ENCODE peak calls at places on chromosomes 6 and 20, in nine cellular contexts. V is neural progenitor cell, A is K562, Y is HCT116, T is IMR-90, K is PC-3, P is trophoblast cell, H is fibroblast of lung, L is endodermal cell. Z is an unnamed sample.

GRCh38 chr6:1864496-1864895 is 254.8 kb downstream of the FOXC1 start:
- DNase-seq in K (no peak), A (no peak), V (peak), H (peak), T (no peak), L (no peak), P (peak), Y (no peak), Z (peak)

GRCh38 chr6:156963712-156964700 is 186.8 kb downstream of the ARID1B start:
- DNase-seq in T (peak), H (peak), K (peak), P (peak), L (no peak), Y (no peak), V (no peak), A (peak), Z (peak)

GRCh38 chr20:53331151-53331973 is 262.3 kb downstream of the ZNF217 start:
- DNase-seq in K (peak), L (peak), Y (peak), V (no peak), H (peak), P (peak), A (peak), T (no peak), Z (peak)

GRCh38 chr6:30615958-30616810 is 859 bp downstream of the PPP1R10 start:
- DNase-seq in H (peak), K (no peak), P (peak), A (peak), Y (no peak), V (peak), L (peak), T (no peak), Z (no peak)

GRCh38 chr20:63773571-63774347 is 34.2 kb downstream of the SLC2A4RG start:
- DNase-seq in Y (no peak), L (no peak), T (no peak), H (no peak), P (no peak), K (no peak), A (no peak), V (no peak), Z (no peak)

GRCh38 chr6:87588756-87589407 is 905 bp downstream of the RARS2 start:
- DNase-seq in A (peak), T (no peak), K (no peak), L (no peak), H (peak), V (no peak), Y (no peak), P (no peak), Z (peak)

GRCh38 chr6:87742106-87742505 is 40.1 kb upstream of the AKIRIN2 start:
- DNase-seq in K (no peak), V (no peak), A (no peak), L (no peak), H (no peak), Y (no peak), P (no peak), T (no peak), Z (no peak)

GRCh38 chr6:1127597-1128288 is 184.2 kb upstream of the FOXQ1 start:
- DNase-seq in T (no peak), A (no peak), H (no peak), Y (no peak), V (no peak), L (no peak), K (no peak), P (no peak), Z (no peak)

GRCh38 chr20:21101453-21102251 is 4.5 kb downstream of the LINC00237 start:
- DNase-seq in T (no peak), L (peak), A (no peak), H (no peak), Y (no peak), V (peak), P (peak), K (no peak), Z (no peak)

GRCh38 chr6:27007020-27007419 is 240.5 kb upstream of the PRSS16 start:
- DNase-seq in V (no peak), K (no peak), H (no peak), T (no peak), P (no peak), A (no peak), L (peak), Y (no peak), Z (no peak)

GRCh38 chr6:154872605-154873004 is 122.5 kb upstream of the TIAM2 start:
- DNase-seq in A (no peak), H (no peak), K (no peak), P (no peak), V (peak), Y (no peak), L (peak), T (no peak), Z (no peak)

GRCh38 chr20:38008233-38008944 is 24.9 kb downstream of the TTI1 start:
- DNase-seq in H (no peak), A (no peak), K (no peak), L (no peak), Y (no peak), V (no peak), P (peak), T (no peak), Z (no peak)

GRCh38 chr6:54465649-54466300 is 157.5 kb downstream of the TINAG start:
- DNase-seq in H (no peak), P (no peak), L (no peak), A (no peak), K (no peak), V (no peak), Y (no peak), T (no peak), Z (no peak)

GRCh38 chr6:100088009-100088408 is 94.0 kb upstream of the MCHR2 start:
- DNase-seq in T (peak), P (no peak), V (no peak), Y (peak), A (no peak), K (peak), L (no peak), H (peak), Z (peak)

GRCh38 chr20:60104980-60105379 is 146.8 kb downstream of the CDH26 start:
- DNase-seq in K (no peak), H (no peak), V (no peak), Y (no peak), A (no peak), P (no peak), L (peak), T (no peak), Z (no peak)

GRCh38 chr6:15872252-15873103 is 209.7 kb upstream of the DTNBP1 start:
- DNase-seq in P (no peak), T (no peak), L (no peak), K (no peak), Y (no peak), A (peak), V (no peak), H (peak), Z (peak)

GRCh38 chr20:11581271-11581670 is 336.4 kb upstream of the BTBD3 start:
- DNase-seq in P (no peak), V (peak), H (no peak), A (no peak), K (peak), Y (peak), T (no peak), L (no peak), Z (no peak)

GRCh38 chr6:15936503-15936902 is 192.4 kb upstream of the MYLIP start:
- DNase-seq in T (no peak), L (no peak), K (no peak), H (no peak), Y (no peak), P (no peak), A (no peak), V (no peak), Z (no peak)

GRCh38 chr6:133495205-133495903 is 254.2 kb downstream of the EYA4 start:
- DNase-seq in Y (no peak), H (no peak), L (no peak), A (no peak), T (no peak), V (no peak), P (peak), K (no peak), Z (no peak)

GRCh38 chr6:72140795-72141194 is 254.4 kb downstream of the RIMS1 start:
- DNase-seq in H (no peak), V (no peak), A (no peak), Y (no peak), L (no peak), K (peak), T (peak), P (no peak), Z (no peak)

GRCh38 chr20:4791121-4791520 is 69.4 kb downstream of the PRND start:
- DNase-seq in H (no peak), K (no peak), Y (no peak), L (no peak), T (no peak), P (no peak), A (no peak), V (no peak), Z (no peak)

GRCh38 chr20:62887147-62887859 is 25.7 kb upstream of the TCFL5 start:
- DNase-seq in A (peak), L (no peak), H (peak), T (peak), Y (no peak), P (no peak), V (no peak), K (peak), Z (peak)

GRCh38 chr20:5513975-5514516 is 197.3 kb upstream of the PROKR2 start:
- DNase-seq in V (no peak), P (peak), Y (peak), K (peak), L (no peak), T (peak), A (no peak), H (peak), Z (peak)

DNA sequence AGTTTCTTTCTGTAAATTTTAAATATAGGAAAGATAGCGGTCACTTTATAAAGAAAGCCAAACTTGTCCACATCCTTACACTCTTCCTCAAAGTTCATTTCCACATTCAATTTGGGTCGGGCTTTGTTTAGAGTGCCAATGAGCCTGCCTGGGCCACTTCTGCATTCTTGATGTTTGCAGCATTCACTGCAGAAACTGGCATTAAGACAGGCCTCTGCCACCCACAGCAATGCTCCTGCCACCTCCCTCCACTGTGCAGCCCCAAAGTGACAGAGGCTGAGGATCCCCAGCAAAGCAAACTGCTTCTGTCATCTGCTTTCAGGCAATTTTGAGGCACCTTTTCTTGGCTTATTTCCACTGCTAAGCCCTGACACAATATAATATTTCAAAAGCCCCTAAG is 61.2 kb downstream of the TNFAIP3 start:
- DNase-seq in A (no peak), K (no peak), T (no peak), P (no peak), V (no peak), L (no peak), H (no peak), Y (no peak), Z (no peak)
- H3K9ac ChIP-seq in A (peak), K (no peak), T (no peak), P (no peak), V (no peak), L (no peak), H (no peak), Y (no peak), Z (no peak)

GRCh38 chr6:158040051-158040803 is 58.6 kb downstream of the SYNJ2 start:
- DNase-seq in H (peak), A (peak), T (peak), L (no peak), K (peak), V (no peak), Y (peak), P (peak), Z (peak)
- H3K9ac ChIP-seq in H (peak), A (peak), T (peak), L (peak), K (peak), V (no peak), Y (peak), P (no peak), Z (peak)

DNA sequence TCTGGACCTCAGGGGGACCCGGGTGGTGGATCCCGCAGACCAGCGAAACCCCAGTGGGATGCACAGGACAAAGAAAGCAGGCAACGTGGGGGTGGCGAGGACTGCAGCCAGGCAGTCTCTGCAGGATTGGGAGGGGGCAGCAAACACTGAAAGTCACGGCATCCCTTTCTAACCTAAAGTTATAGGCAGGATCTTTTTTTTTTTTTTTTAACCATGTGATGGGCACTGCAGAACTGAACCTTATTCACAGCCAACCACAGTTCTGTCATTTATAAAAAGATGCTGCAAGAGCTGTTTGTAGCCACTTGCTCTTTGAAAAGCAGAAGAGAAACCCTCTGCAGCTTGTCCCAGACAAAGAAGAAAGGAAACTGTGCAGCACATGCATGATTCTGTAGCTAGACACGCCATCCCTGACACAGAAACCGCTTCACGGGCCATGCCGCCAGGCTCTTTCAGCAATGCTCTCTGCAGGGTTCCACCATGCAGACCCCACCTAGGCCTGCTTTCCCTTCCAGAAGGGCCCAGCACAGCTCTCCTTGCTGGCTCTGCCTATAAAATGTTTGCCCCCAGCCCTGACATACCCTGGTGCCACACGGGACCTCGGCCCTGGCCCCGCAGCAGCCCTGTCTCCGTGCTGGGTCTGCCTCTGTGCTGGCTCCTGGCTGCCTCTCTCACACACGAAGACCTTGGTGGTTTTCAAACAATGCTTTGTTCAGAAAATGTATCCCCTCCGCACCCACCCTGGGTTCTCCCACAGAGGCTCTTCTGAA is 70.8 kb downstream of the PYGB start:
- DNase-seq in V (no peak), Y (no peak), L (no peak), K (no peak), P (peak), H (no peak), A (no peak), T (no peak), Z (no peak)
- H3K9ac ChIP-seq in V (no peak), Y (no peak), L (no peak), K (no peak), P (no peak), H (no peak), A (no peak), T (no peak), Z (no peak)

GRCh38 chr6:36642913-36643817 is 35.3 kb upstream of the CDKN1A start:
- DNase-seq in Y (no peak), P (peak), T (peak), V (no peak), H (peak), K (peak), A (no peak), L (no peak), Z (peak)
- H3K9ac ChIP-seq in Y (peak), P (no peak), T (no peak), V (no peak), H (no peak), K (no peak), A (peak), L (no peak), Z (no peak)

GRCh38 chr6:106511274-106512047 is 117.8 kb downstream of the RTN4IP1 start:
- DNase-seq in V (peak), P (peak), H (peak), K (peak), L (peak), T (no peak), A (no peak), Y (no peak), Z (peak)
- H3K9ac ChIP-seq in V (no peak), P (no peak), H (no peak), K (peak), L (no peak), T (no peak), A (no peak), Y (peak), Z (peak)

GRCh38 chr20:46937140-46937523 is 42.5 kb downstream of the EYA2 start:
- DNase-seq in K (no peak), Y (no peak), A (no peak), T (peak), V (no peak), P (no peak), L (no peak), H (no peak), Z (no peak)

GRCh38 chr20:46937827-46938226 is 43.2 kb downstream of the EYA2 start:
- DNase-seq in A (no peak), H (no peak), T (no peak), P (no peak), V (no peak), Y (no peak), K (no peak), L (no peak), Z (no peak)

GRCh38 chr20:46934746-46935283 is 40.2 kb downstream of the EYA2 start:
- DNase-seq in H (no peak), K (no peak), T (no peak), V (no peak), Y (no peak), P (no peak), A (no peak), L (no peak), Z (no peak)

GRCh38 chr20:46935394-46936017 is 40.9 kb downstream of the EYA2 start:
- DNase-seq in T (no peak), K (no peak), Y (no peak), A (no peak), L (no peak), P (no peak), H (no peak), V (no peak), Z (no peak)

GRCh38 chr20:46936415-46937139 is 41.9 kb downstream of the EYA2 start:
- DNase-seq in A (no peak), L (no peak), V (no peak), P (no peak), T (no peak), K (no peak), Y (no peak), H (no peak), Z (no peak)
- H3K9ac ChIP-seq in A (no peak), L (no peak), V (no peak), P (no peak), T (no peak), K (no peak), Y (no peak), H (no peak), Z (no peak)

GRCh38 chr6:3229566-3230274 is 2.3 kb upstream of the TUBB2B start:
- DNase-seq in K (no peak), Y (no peak), H (peak), P (peak), L (peak), A (peak), T (no peak), V (peak), Z (no peak)

GRCh38 chr6:3228046-3228671 is 706 bp upstream of the TUBB2B start:
- DNase-seq in L (peak), T (no peak), K (no peak), H (no peak), V (peak), P (no peak), Y (no peak), A (peak), Z (no peak)

GRCh38 chr6:3228791-3229565 is 1.5 kb upstream of the TUBB2B start:
- DNase-seq in L (peak), A (peak), V (peak), Y (no peak), P (peak), H (peak), K (no peak), T (no peak), Z (no peak)

GRCh38 chr6:3227363-3228045 is at the start of gene TUBB2B:
- DNase-seq in A (no peak), L (peak), P (peak), H (peak), K (no peak), Y (no peak), T (peak), V (peak), Z (peak)

DNA sequence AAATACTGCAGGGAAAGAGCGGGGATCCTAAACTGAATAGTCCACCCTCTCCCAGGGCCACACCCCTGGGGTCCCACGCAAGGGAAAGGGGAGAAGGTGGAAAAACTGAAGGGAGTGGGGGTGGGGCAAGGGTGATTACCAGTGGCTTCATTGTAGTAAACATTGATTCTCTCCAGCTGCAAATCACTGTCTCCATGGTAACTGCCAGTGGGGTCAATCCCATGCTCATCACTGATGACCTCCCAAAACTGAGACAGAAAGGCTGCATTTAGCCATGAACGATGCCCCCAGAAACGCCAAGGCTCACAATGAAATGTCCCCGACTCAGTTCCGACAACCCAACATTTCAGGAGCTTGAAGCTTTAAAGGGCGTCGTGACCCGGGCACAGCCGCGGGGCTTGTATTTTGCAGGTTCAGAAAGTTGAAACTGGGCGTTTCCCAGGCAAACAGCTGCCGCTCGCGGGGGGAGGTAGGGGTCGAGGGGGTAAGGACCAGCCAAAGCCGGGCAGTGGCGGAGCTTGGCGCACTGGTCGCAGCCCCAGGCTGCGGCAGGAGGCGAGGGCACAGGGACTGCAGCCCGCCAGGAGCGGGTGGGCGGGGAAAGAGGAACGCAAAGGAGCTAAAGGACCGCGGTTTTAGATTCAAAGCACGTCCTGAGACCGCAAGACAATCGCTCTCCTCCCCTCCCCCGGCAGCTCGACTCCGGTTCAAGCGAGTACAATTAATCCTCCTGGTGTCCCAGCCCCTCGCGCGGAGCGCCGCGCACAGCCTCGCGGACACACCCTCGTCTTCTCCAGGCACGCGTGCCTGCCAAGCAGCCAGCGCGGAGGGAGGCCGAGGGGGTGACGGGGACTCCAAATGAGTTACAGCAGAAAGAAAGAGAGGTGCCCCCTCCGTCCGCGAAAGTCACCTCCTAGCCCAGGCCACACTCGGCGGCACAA is 761 bp downstream of the TUBB2B start:
- DNase-seq in A (peak), T (no peak), Y (no peak), P (peak), K (no peak), V (peak), L (peak), H (peak), Z (peak)
- H3K9ac ChIP-seq in A (peak), T (peak), Y (no peak), P (peak), K (no peak), V (peak), L (peak), H (no peak), Z (peak)

GRCh38 chr6:113570176-113570575 is 287.0 kb upstream of the MARCKS start:
- DNase-seq in L (no peak), Y (no peak), P (no peak), A (no peak), K (no peak), H (no peak), T (no peak), V (no peak), Z (no peak)

GRCh38 chr6:113560908-113561307 is 296.2 kb upstream of the MARCKS start:
- DNase-seq in P (no peak), V (no peak), H (peak), A (no peak), T (peak), L (no peak), Y (peak), K (peak), Z (peak)

GRCh38 chr6:113562248-113562647 is 294.9 kb upstream of the MARCKS start:
- DNase-seq in V (no peak), L (no peak), P (no peak), T (no peak), Y (no peak), H (no peak), K (no peak), A (no peak), Z (no peak)

GRCh38 chr6:113564401-113565161 is 292.6 kb upstream of the MARCKS start:
- DNase-seq in P (peak), A (no peak), L (peak), K (no peak), V (peak), Y (no peak), H (peak), T (peak), Z (peak)

DNA sequence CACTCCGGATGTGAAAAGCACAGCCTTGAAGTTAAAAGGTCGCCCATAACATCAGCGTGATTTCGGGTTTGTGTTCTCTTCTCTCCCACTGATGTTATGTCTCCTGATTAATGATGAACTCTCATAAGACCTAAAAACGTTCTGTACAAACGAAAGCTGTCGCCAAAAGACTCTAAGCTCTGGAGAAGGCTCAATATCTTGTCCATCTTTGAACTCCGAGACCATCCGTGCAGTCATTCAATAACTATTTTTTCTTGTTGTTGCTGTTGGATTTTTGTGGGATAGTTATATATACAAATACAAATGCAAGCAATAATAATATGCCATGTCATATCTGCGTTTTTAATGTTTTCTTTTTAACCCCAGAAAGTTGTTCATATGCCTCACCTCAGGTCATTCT is 291.8 kb upstream of the MARCKS start:
- DNase-seq in A (no peak), H (no peak), L (no peak), P (no peak), V (no peak), K (no peak), Y (no peak), T (peak), Z (no peak)
- H3K9ac ChIP-seq in A (no peak), H (peak), L (no peak), P (no peak), V (no peak), K (no peak), Y (no peak), T (peak), Z (peak)